ENCODE peak calls at places on chromosomes 13 and 19, in seven cellular contexts. H is T-helper 2 cell, X is fibroblast of mammary gland, E is GM13977, T is NCI-H2081, I is ELR, W is Daoy. R is an unnamed sample.

GRCh38 chr13:42807236-42807635 is 25.9 kb downstream of the FAM216B start:
- DNase-seq in H (no peak), X (peak), E (no peak), T (no peak), I (peak), W (no peak), R (no peak)

GRCh38 chr13:36447501-36447900 is 15.2 kb downstream of the CCNA1 start:
- DNase-seq in H (no peak), X (peak), E (no peak), T (no peak), I (no peak), W (no peak), R (no peak)

GRCh38 chr13:92390217-92390616 is 836.4 kb upstream of the GPC6 start:
- DNase-seq in H (no peak), X (no peak), E (no peak), T (peak), I (no peak), W (no peak), R (no peak)

GRCh38 chr19:1445932-1446712 is 3.8 kb upstream of the APC2 start:
- DNase-seq in H (no peak), X (no peak), E (peak), T (peak), I (peak), W (peak), R (no peak)

GRCh38 chr19:6088677-6089063 is 21.6 kb downstream of the RFX2 start:
- DNase-seq in H (no peak), X (peak), E (no peak), T (no peak), I (peak), W (peak), R (peak)

GRCh38 chr19:30356951-30357579 is 15.1 kb upstream of the ZNF536 start:
- DNase-seq in H (no peak), X (no peak), E (no peak), T (no peak), I (no peak), W (no peak), R (no peak)

GRCh38 chr19:2171349-2172145 is 7.8 kb downstream of the DOT1L start:
- DNase-seq in H (peak), X (peak), E (peak), T (peak), I (no peak), W (peak), R (no peak)

GRCh38 chr13:48679941-48680630 is 26.4 kb downstream of the CYSLTR2 start:
- DNase-seq in H (no peak), X (no peak), E (no peak), T (no peak), I (no peak), W (no peak), R (no peak)

GRCh38 chr13:79226938-79227337 is 179.1 kb downstream of the RBM26 start:
- DNase-seq in H (no peak), X (no peak), E (no peak), T (no peak), I (no peak), W (no peak), R (no peak)

GRCh38 chr13:31538067-31539042 is 201.0 kb upstream of the RXFP2 start:
- DNase-seq in H (no peak), X (peak), E (no peak), T (peak), I (peak), W (peak), R (peak)

GRCh38 chr13:98909016-98909415 is 68.8 kb downstream of the DOCK9 start:
- DNase-seq in H (no peak), X (peak), E (no peak), T (no peak), I (peak), W (no peak), R (peak)